ENCODE peak calls at places on chromosomes 12 and 14, in four cellular contexts. One of them, this sample, is unnamed.

GRCh38 chr14:82354126-82354525 is 820.5 kb upstream of the SEL1L start:
- DNase-seq in germinal center: no peak
- DNase-seq in astrocyte: no peak
- DNase-seq in nephron progenitor cell: no peak
- DNase-seq in this sample: no peak

GRCh38 chr12:124451016-124451415 is 116.4 kb downstream of the NCOR2 start:
- DNase-seq in germinal center: no peak
- DNase-seq in astrocyte: no peak
- DNase-seq in nephron progenitor cell: no peak
- DNase-seq in this sample: no peak

GRCh38 chr12:128205145-128205544 is 61.8 kb upstream of the TMEM132C start:
- DNase-seq in germinal center: no peak
- DNase-seq in astrocyte: no peak
- DNase-seq in nephron progenitor cell: no peak
- DNase-seq in this sample: no peak

GRCh38 chr14:44778562-44778961 is 183.2 kb downstream of the KLHL28 start:
- DNase-seq in germinal center: no peak
- DNase-seq in astrocyte: peak
- DNase-seq in nephron progenitor cell: no peak
- DNase-seq in this sample: peak

GRCh38 chr12:109803678-109804077 is 29.5 kb downstream of the TRPV4 start:
- DNase-seq in germinal center: no peak
- DNase-seq in astrocyte: no peak
- DNase-seq in nephron progenitor cell: no peak
- DNase-seq in this sample: no peak

GRCh38 chr12:68577949-68578348 is 32.8 kb upstream of the RAP1B start:
- DNase-seq in germinal center: no peak
- DNase-seq in astrocyte: no peak
- DNase-seq in nephron progenitor cell: no peak
- DNase-seq in this sample: no peak

GRCh38 chr14:70635971-70636595 is 5.6 kb upstream of the TTC9 start:
- DNase-seq in germinal center: no peak
- DNase-seq in astrocyte: no peak
- DNase-seq in nephron progenitor cell: no peak
- DNase-seq in this sample: no peak

GRCh38 chr12:103632554-103633216 is 45.6 kb downstream of the STAB2 start:
- DNase-seq in germinal center: peak
- DNase-seq in astrocyte: peak
- DNase-seq in nephron progenitor cell: peak
- DNase-seq in this sample: peak

GRCh38 chr12:49389092-49389703 is 21.9 kb downstream of the SPATS2 start:
- DNase-seq in germinal center: peak
- DNase-seq in astrocyte: no peak
- DNase-seq in nephron progenitor cell: peak
- DNase-seq in this sample: no peak

GRCh38 chr12:79850610-79851299 is 84.1 kb downstream of the PPP1R12A start:
- DNase-seq in germinal center: no peak
- DNase-seq in astrocyte: no peak
- DNase-seq in nephron progenitor cell: no peak
- DNase-seq in this sample: no peak

GRCh38 chr14:51006781-51007211 is 62.5 kb upstream of the PYGL start:
- DNase-seq in germinal center: no peak
- DNase-seq in astrocyte: peak
- DNase-seq in nephron progenitor cell: no peak
- DNase-seq in this sample: peak

GRCh38 chr12:86226481-86226880 is 29.7 kb downstream of the MGAT4C start:
- DNase-seq in germinal center: no peak
- DNase-seq in astrocyte: no peak
- DNase-seq in nephron progenitor cell: no peak
- DNase-seq in this sample: no peak

GRCh38 chr12:20040844-20041243 is 327.5 kb upstream of the PDE3A start:
- DNase-seq in germinal center: no peak
- DNase-seq in astrocyte: peak
- DNase-seq in nephron progenitor cell: no peak
- DNase-seq in this sample: no peak

GRCh38 chr12:53048780-53049401 is 974 bp upstream of the TNS2 start:
- DNase-seq in germinal center: no peak
- DNase-seq in astrocyte: no peak
- DNase-seq in nephron progenitor cell: peak
- DNase-seq in this sample: peak

GRCh38 chr14:19775587-19775986 is 2.3 kb downstream of the OR4M1 start:
- DNase-seq in germinal center: no peak
- DNase-seq in astrocyte: no peak
- DNase-seq in nephron progenitor cell: no peak
- DNase-seq in this sample: no peak

GRCh38 chr12:131363841-131364425 is 347.0 kb upstream of the SFSWAP start:
- DNase-seq in germinal center: no peak
- DNase-seq in astrocyte: no peak
- DNase-seq in nephron progenitor cell: no peak
- DNase-seq in this sample: no peak

GRCh38 chr14:99232406-99233214 is 39.4 kb downstream of the BCL11B start:
- DNase-seq in germinal center: no peak
- DNase-seq in astrocyte: no peak
- DNase-seq in nephron progenitor cell: no peak
- DNase-seq in this sample: no peak

GRCh38 chr12:80702889-80703605 is 4.4 kb upstream of the MYF6 start:
- DNase-seq in germinal center: no peak
- DNase-seq in astrocyte: peak
- DNase-seq in nephron progenitor cell: no peak
- DNase-seq in this sample: peak

GRCh38 chr14:50452285-50452684 is 55.6 kb upstream of the CDKL1 start:
- DNase-seq in germinal center: no peak
- DNase-seq in astrocyte: no peak
- DNase-seq in nephron progenitor cell: no peak
- DNase-seq in this sample: peak

GRCh38 chr14:76919811-76920571 is 93.8 kb downstream of the LRRC74A start:
- DNase-seq in germinal center: no peak
- DNase-seq in astrocyte: peak
- DNase-seq in nephron progenitor cell: no peak
- DNase-seq in this sample: peak

GRCh38 chr14:23639891-23640523 is 3.8 kb downstream of the DHRS2 start:
- DNase-seq in germinal center: no peak
- DNase-seq in astrocyte: no peak
- DNase-seq in nephron progenitor cell: no peak
- DNase-seq in this sample: no peak

GRCh38 chr12:115838952-115839351 is 438.5 kb downstream of the MED13L start:
- DNase-seq in germinal center: no peak
- DNase-seq in astrocyte: no peak
- DNase-seq in nephron progenitor cell: no peak
- DNase-seq in this sample: no peak

GRCh38 chr12:94674835-94675234 is 24.5 kb upstream of the TMCC3 start:
- DNase-seq in germinal center: no peak
- DNase-seq in astrocyte: no peak
- DNase-seq in nephron progenitor cell: no peak
- DNase-seq in this sample: no peak

GRCh38 chr12:113208041-113208934 is 13.0 kb upstream of the TPCN1 start:
- DNase-seq in germinal center: peak
- DNase-seq in astrocyte: no peak
- DNase-seq in nephron progenitor cell: no peak
- DNase-seq in this sample: no peak

GRCh38 chr12:123966596-123966995 is 6.0 kb downstream of the CCDC92 start:
- DNase-seq in germinal center: no peak
- DNase-seq in astrocyte: peak
- DNase-seq in nephron progenitor cell: no peak
- DNase-seq in this sample: peak

GRCh38 chr14:56552615-56553014 is 27.0 kb upstream of the TMEM260 start:
- DNase-seq in germinal center: no peak
- DNase-seq in astrocyte: no peak
- DNase-seq in nephron progenitor cell: no peak
- DNase-seq in this sample: no peak

GRCh38 chr12:52086944-52087835 is 7.7 kb downstream of the SMIM41 start:
- DNase-seq in germinal center: peak
- DNase-seq in astrocyte: no peak
- DNase-seq in nephron progenitor cell: no peak
- DNase-seq in this sample: no peak

GRCh38 chr14:98119739-98120138 is 1152.3 kb downstream of the BCL11B start:
- DNase-seq in germinal center: no peak
- DNase-seq in astrocyte: no peak
- DNase-seq in nephron progenitor cell: no peak
- DNase-seq in this sample: no peak

GRCh38 chr14:71371711-71372396 is 464.6 kb downstream of the PCNX1 start:
- DNase-seq in germinal center: no peak
- DNase-seq in astrocyte: peak
- DNase-seq in nephron progenitor cell: no peak
- DNase-seq in this sample: peak